ENCODE peak calls at places on chromosomes 11 and 22, in seven cellular contexts. One of them, this sample, is unnamed.

GRCh38 chr11:44177905-44178304 is 82.4 kb downstream of the EXT2 start:
- DNase-seq in RWPE2: no peak
- DNase-seq in A549: no peak
- DNase-seq in GM13976: no peak
- DNase-seq in HFF-Myc: no peak
- DNase-seq in endothelial cell: no peak
- DNase-seq in GM12865: no peak
- DNase-seq in this sample: no peak

GRCh38 chr11:19864141-19865120 is 151.8 kb downstream of the NAV2 start:
- DNase-seq in GM13976: no peak
- DNase-seq in HFF-Myc: no peak
- DNase-seq in A549: no peak
- DNase-seq in endothelial cell: no peak
- DNase-seq in RWPE2: no peak
- DNase-seq in GM12865: no peak
- DNase-seq in this sample: no peak

GRCh38 chr11:61833926-61834277 is 5.8 kb downstream of the FADS2 start:
- DNase-seq in HFF-Myc: no peak
- DNase-seq in endothelial cell: no peak
- DNase-seq in RWPE2: peak; percentile 35
- DNase-seq in GM12865: no peak
- DNase-seq in A549: no peak
- DNase-seq in GM13976: no peak
- DNase-seq in this sample: no peak

GRCh38 chr22:26213826-26214225 is 44.6 kb downstream of the SEZ6L start:
- DNase-seq in HFF-Myc: no peak
- DNase-seq in GM12865: no peak
- DNase-seq in A549: no peak
- DNase-seq in RWPE2: no peak
- DNase-seq in endothelial cell: no peak
- DNase-seq in GM13976: no peak
- DNase-seq in this sample: no peak

GRCh38 chr11:4704790-4705334 is 278 bp downstream of the MMP26 start:
- DNase-seq in RWPE2: no peak
- DNase-seq in GM12865: no peak
- DNase-seq in endothelial cell: no peak
- DNase-seq in HFF-Myc: no peak
- DNase-seq in GM13976: no peak
- DNase-seq in A549: no peak
- DNase-seq in this sample: no peak

GRCh38 chr11:73372371-73372993 is 3.7 kb upstream of the RELT start:
- DNase-seq in endothelial cell: peak; percentile 38
- DNase-seq in GM13976: no peak
- DNase-seq in A549: peak; percentile 58
- DNase-seq in RWPE2: no peak
- DNase-seq in HFF-Myc: no peak
- DNase-seq in GM12865: peak; percentile 37
- DNase-seq in this sample: no peak

GRCh38 chr22:40703731-40704130 is 24.4 kb downstream of the MCHR1 start:
- DNase-seq in A549: no peak
- DNase-seq in endothelial cell: no peak
- DNase-seq in RWPE2: no peak
- DNase-seq in HFF-Myc: no peak
- DNase-seq in GM13976: no peak
- DNase-seq in GM12865: no peak
- DNase-seq in this sample: no peak

GRCh38 chr11:46977940-46978595 is 41.5 kb downstream of the CSTPP1 start:
- DNase-seq in HFF-Myc: no peak
- DNase-seq in GM12865: no peak
- DNase-seq in RWPE2: no peak
- DNase-seq in GM13976: no peak
- DNase-seq in endothelial cell: no peak
- DNase-seq in A549: peak; percentile 18
- DNase-seq in this sample: no peak

GRCh38 chr11:20156876-20157613 is 3.2 kb downstream of the DBX1 start:
- DNase-seq in HFF-Myc: no peak
- DNase-seq in RWPE2: no peak
- DNase-seq in endothelial cell: no peak
- DNase-seq in GM13976: peak; percentile 52
- DNase-seq in A549: no peak
- DNase-seq in GM12865: peak; percentile 39
- DNase-seq in this sample: peak; percentile 32

GRCh38 chr11:46480166-46480726 is 88.7 kb upstream of the CHRM4 start:
- DNase-seq in HFF-Myc: no peak
- DNase-seq in A549: no peak
- DNase-seq in GM13976: no peak
- DNase-seq in RWPE2: no peak
- DNase-seq in GM12865: no peak
- DNase-seq in endothelial cell: no peak
- DNase-seq in this sample: no peak

GRCh38 chr11:119093951-119094815 is 7.5 kb downstream of the DPAGT1 start:
- DNase-seq in GM13976: peak; percentile 48
- DNase-seq in endothelial cell: peak; percentile 38
- DNase-seq in RWPE2: no peak
- DNase-seq in GM12865: peak; percentile 48
- DNase-seq in HFF-Myc: no peak
- DNase-seq in A549: no peak
- DNase-seq in this sample: peak; percentile 20

GRCh38 chr11:72625746-72626636 is 48.2 kb downstream of the PDE2A start:
- DNase-seq in GM13976: no peak
- DNase-seq in A549: no peak
- DNase-seq in RWPE2: no peak
- DNase-seq in HFF-Myc: no peak
- DNase-seq in GM12865: no peak
- DNase-seq in endothelial cell: peak; percentile 63
- DNase-seq in this sample: no peak

GRCh38 chr11:94731921-94732601 is 36.1 kb upstream of the AMOTL1 start:
- DNase-seq in GM13976: no peak
- DNase-seq in GM12865: no peak
- DNase-seq in RWPE2: peak; percentile 75
- DNase-seq in endothelial cell: peak; percentile 15
- DNase-seq in HFF-Myc: peak; percentile 87
- DNase-seq in A549: peak; percentile 48
- DNase-seq in this sample: no peak

GRCh38 chr11:17498058-17498457 is 21.4 kb upstream of the ABCC8 start:
- DNase-seq in RWPE2: no peak
- DNase-seq in endothelial cell: no peak
- DNase-seq in A549: no peak
- DNase-seq in HFF-Myc: no peak
- DNase-seq in GM12865: no peak
- DNase-seq in GM13976: no peak
- DNase-seq in this sample: no peak
- TF ChIP-seq CTCF in RWPE2: no peak
- TF ChIP-seq CTCF in endothelial cell: no peak
- TF ChIP-seq CTCF in A549: no peak
- TF ChIP-seq CTCF in HFF-Myc: no peak
- TF ChIP-seq CTCF in GM12865: no peak
- TF ChIP-seq CTCF in GM13976: no peak
- TF ChIP-seq CTCF in this sample: no peak

GRCh38 chr11:125423247-125423849 is 72.7 kb downstream of the FEZ1 start:
- DNase-seq in RWPE2: no peak
- DNase-seq in GM12865: peak; percentile 36
- DNase-seq in HFF-Myc: no peak
- DNase-seq in endothelial cell: no peak
- DNase-seq in GM13976: peak; percentile 58
- DNase-seq in A549: peak; percentile 25
- DNase-seq in this sample: peak; percentile 46
- TF ChIP-seq CTCF in RWPE2: peak; percentile 42
- TF ChIP-seq CTCF in GM12865: peak; percentile 56
- TF ChIP-seq CTCF in HFF-Myc: peak; percentile 34
- TF ChIP-seq CTCF in endothelial cell: peak; percentile 27
- TF ChIP-seq CTCF in GM13976: peak; percentile 46
- TF ChIP-seq CTCF in A549: peak; percentile 35
- TF ChIP-seq CTCF in this sample: peak; percentile 36

DNA sequence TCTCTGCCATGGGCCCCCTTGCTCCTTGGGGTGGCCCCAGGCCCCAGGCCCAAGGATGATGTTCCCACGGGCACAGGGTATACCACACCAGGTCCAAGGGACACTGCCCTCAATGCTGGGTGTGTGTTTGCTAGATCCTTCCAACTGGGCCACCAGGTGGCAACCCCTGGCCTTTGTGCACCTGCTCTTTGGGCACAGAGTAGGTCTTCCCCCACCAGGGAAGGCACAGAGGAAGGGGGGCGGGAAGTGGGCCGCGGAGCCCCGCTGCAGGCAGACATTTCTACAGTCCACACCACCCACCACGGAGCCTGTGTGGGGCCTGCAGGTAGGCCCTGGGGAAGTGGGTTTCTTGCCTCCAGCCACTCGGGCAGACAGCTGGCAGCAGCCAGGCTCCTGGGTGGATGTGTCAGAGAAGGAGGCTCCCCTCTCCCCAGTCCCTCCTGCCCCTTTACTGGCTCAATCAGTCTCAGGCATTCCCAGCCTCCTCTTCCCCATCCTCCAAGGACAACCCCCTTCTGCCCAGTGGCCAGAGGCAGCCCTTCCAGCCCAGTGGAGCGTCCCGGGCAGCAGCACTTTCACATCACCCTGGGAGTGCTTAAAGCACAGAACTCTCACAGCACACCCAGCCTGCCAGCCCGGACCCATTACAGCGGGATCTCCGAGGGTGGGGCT is 21.6 kb downstream of the MAFF start:
- DNase-seq in GM13976: no peak
- DNase-seq in HFF-Myc: no peak
- DNase-seq in GM12865: no peak
- DNase-seq in RWPE2: no peak
- DNase-seq in A549: no peak
- DNase-seq in endothelial cell: no peak
- DNase-seq in this sample: no peak
- TF ChIP-seq CTCF in GM13976: no peak
- TF ChIP-seq CTCF in HFF-Myc: no peak
- TF ChIP-seq CTCF in GM12865: no peak
- TF ChIP-seq CTCF in RWPE2: peak; percentile 18
- TF ChIP-seq CTCF in A549: peak; percentile 17
- TF ChIP-seq CTCF in endothelial cell: no peak
- TF ChIP-seq CTCF in this sample: no peak

GRCh38 chr11:64285885-64286800 is 495 bp downstream of the GPR137 start:
- DNase-seq in GM13976: no peak
- DNase-seq in endothelial cell: no peak
- DNase-seq in A549: peak; percentile 65
- DNase-seq in RWPE2: no peak
- DNase-seq in HFF-Myc: no peak
- DNase-seq in GM12865: peak; percentile 53
- DNase-seq in this sample: no peak
- TF ChIP-seq CTCF in GM13976: no peak
- TF ChIP-seq CTCF in endothelial cell: no peak
- TF ChIP-seq CTCF in A549: peak; percentile 6
- TF ChIP-seq CTCF in RWPE2: peak; percentile 4
- TF ChIP-seq CTCF in HFF-Myc: peak; percentile 9
- TF ChIP-seq CTCF in GM12865: peak; percentile 32
- TF ChIP-seq CTCF in this sample: no peak

DNA sequence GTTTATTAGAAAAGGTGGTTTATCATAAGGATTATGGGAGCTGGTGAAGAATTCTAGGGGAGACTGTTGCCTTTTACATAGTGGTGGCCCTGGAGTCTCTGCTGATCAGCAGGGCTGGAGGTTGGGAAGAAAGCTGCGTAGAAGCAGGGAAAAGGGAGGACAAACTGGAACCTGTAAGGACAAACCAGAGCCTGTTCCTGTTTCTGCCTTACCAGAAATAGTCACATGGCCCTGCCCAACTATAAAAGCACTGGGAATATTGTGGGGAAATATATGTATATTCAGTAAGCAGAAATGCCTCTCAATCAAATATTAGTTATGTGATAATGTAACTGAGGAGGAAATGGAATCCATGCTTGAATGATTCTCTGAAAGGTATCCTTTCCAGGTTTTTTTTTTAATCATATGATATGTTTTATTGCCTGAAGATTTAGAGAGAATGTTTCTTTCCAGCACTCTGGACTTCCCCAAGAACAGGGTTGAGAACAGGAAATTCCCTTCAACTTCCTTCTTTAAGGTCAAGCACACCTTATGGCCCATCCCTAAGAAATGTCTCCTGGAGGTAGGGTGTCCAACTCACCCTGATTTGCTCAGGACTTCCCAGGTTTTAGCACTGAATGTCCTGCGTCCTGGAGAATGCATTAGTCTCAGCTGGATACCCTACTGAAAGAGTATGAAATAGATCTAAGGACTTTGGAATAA is 33.9 kb upstream of the SCUBE2 start:
- DNase-seq in RWPE2: no peak
- DNase-seq in HFF-Myc: no peak
- DNase-seq in GM12865: no peak
- DNase-seq in endothelial cell: no peak
- DNase-seq in GM13976: no peak
- DNase-seq in A549: no peak
- DNase-seq in this sample: no peak
- TF ChIP-seq CTCF in RWPE2: no peak
- TF ChIP-seq CTCF in HFF-Myc: no peak
- TF ChIP-seq CTCF in GM12865: no peak
- TF ChIP-seq CTCF in endothelial cell: no peak
- TF ChIP-seq CTCF in GM13976: no peak
- TF ChIP-seq CTCF in A549: no peak
- TF ChIP-seq CTCF in this sample: no peak

DNA sequence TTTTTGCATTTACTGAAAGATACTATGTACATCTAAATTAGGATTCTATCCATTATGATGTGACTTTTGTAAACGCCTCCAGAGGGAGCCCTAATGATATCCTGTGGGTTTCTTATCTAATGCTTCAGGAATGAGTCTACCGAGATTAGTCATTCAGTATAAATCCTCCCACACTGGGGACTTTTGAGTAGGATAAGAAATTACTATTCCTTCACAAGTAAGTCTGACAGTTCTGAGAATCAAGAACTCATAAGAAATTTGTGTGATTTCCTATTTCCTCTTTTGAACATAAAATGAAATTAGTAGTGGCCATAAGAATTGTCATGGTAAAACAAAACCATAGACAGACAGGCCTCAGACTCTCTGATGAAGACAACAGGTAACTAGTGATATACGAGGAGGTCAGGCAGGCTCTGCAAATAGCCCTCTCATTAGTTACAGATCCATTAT is 10.0 kb upstream of the OR5M1 start:
- DNase-seq in A549: peak; percentile 62
- DNase-seq in endothelial cell: peak; percentile 24
- DNase-seq in HFF-Myc: peak; percentile 1
- DNase-seq in GM12865: peak; percentile 56
- DNase-seq in RWPE2: no peak
- DNase-seq in GM13976: no peak
- DNase-seq in this sample: peak; percentile 11
- TF ChIP-seq CTCF in A549: peak; percentile 70
- TF ChIP-seq CTCF in endothelial cell: no peak
- TF ChIP-seq CTCF in HFF-Myc: no peak
- TF ChIP-seq CTCF in GM12865: peak; percentile 30
- TF ChIP-seq CTCF in RWPE2: peak; percentile 82
- TF ChIP-seq CTCF in GM13976: no peak
- TF ChIP-seq CTCF in this sample: no peak

GRCh38 chr22:22811016-22812009 is 76.3 kb upstream of the IGLL5 start:
- DNase-seq in HFF-Myc: no peak
- DNase-seq in GM12865: no peak
- DNase-seq in endothelial cell: no peak
- DNase-seq in A549: no peak
- DNase-seq in GM13976: no peak
- DNase-seq in RWPE2: no peak
- DNase-seq in this sample: no peak
- TF ChIP-seq CTCF in HFF-Myc: no peak
- TF ChIP-seq CTCF in GM12865: no peak
- TF ChIP-seq CTCF in endothelial cell: no peak
- TF ChIP-seq CTCF in A549: no peak
- TF ChIP-seq CTCF in GM13976: no peak
- TF ChIP-seq CTCF in RWPE2: no peak
- TF ChIP-seq CTCF in this sample: no peak